ENCODE peak calls at places on chromosomes 13 and 19, in six cellular contexts. One of them, this sample, is unnamed.

GRCh38 chr19:18469245-18470107 is 31.5 kb upstream of the ISYNA1 start:
- DNase-seq in left ventricle myocardium inferior: peak; percentile 69
- DNase-seq in body of pancreas: peak; percentile 71
- DNase-seq in amniotic epithelial cell: peak; percentile 52
- DNase-seq in central memory CD4-positive, alpha-beta T cell: peak; percentile 49
- DNase-seq in NCI-H748 treated with DMSO at 0.1 percent for 48 hours: no peak
- DNase-seq in this sample: peak; percentile 37

GRCh38 chr19:56066152-56067023 is 54.7 kb downstream of the ZNF787 start:
- DNase-seq in NCI-H748 treated with DMSO at 0.1 percent for 48 hours: peak; percentile 61
- DNase-seq in body of pancreas: peak; percentile 81
- DNase-seq in left ventricle myocardium inferior: peak; percentile 61
- DNase-seq in central memory CD4-positive, alpha-beta T cell: peak; percentile 50
- DNase-seq in amniotic epithelial cell: peak; percentile 15
- DNase-seq in this sample: peak; percentile 17

GRCh38 chr13:27968316-27969072 is 621 bp downstream of the CDX2 start:
- DNase-seq in NCI-H748 treated with DMSO at 0.1 percent for 48 hours: peak; percentile 75
- DNase-seq in amniotic epithelial cell: no peak
- DNase-seq in left ventricle myocardium inferior: no peak
- DNase-seq in body of pancreas: peak; percentile 39
- DNase-seq in central memory CD4-positive, alpha-beta T cell: no peak
- DNase-seq in this sample: no peak

GRCh38 chr13:44972956-44973581 is 16.2 kb downstream of the NUFIP1 start:
- DNase-seq in body of pancreas: no peak
- DNase-seq in left ventricle myocardium inferior: no peak
- DNase-seq in amniotic epithelial cell: peak; percentile 29
- DNase-seq in central memory CD4-positive, alpha-beta T cell: peak; percentile 3
- DNase-seq in NCI-H748 treated with DMSO at 0.1 percent for 48 hours: peak; percentile 26
- DNase-seq in this sample: no peak

GRCh38 chr19:13036366-13036976 is 41.2 kb downstream of the NFIX start:
- DNase-seq in amniotic epithelial cell: no peak
- DNase-seq in central memory CD4-positive, alpha-beta T cell: no peak
- DNase-seq in NCI-H748 treated with DMSO at 0.1 percent for 48 hours: peak; percentile 49
- DNase-seq in body of pancreas: peak; percentile 63
- DNase-seq in left ventricle myocardium inferior: no peak
- DNase-seq in this sample: no peak

GRCh38 chr19:29539131-29539530 is 13.3 kb downstream of the VSTM2B start:
- DNase-seq in central memory CD4-positive, alpha-beta T cell: no peak
- DNase-seq in NCI-H748 treated with DMSO at 0.1 percent for 48 hours: no peak
- DNase-seq in amniotic epithelial cell: no peak
- DNase-seq in left ventricle myocardium inferior: no peak
- DNase-seq in body of pancreas: no peak
- DNase-seq in this sample: no peak

GRCh38 chr19:38650911-38651584 is 3.6 kb downstream of the ACTN4 start:
- DNase-seq in body of pancreas: no peak
- DNase-seq in central memory CD4-positive, alpha-beta T cell: no peak
- DNase-seq in amniotic epithelial cell: peak; percentile 66
- DNase-seq in NCI-H748 treated with DMSO at 0.1 percent for 48 hours: no peak
- DNase-seq in left ventricle myocardium inferior: no peak
- DNase-seq in this sample: no peak

GRCh38 chr19:41261474-41262190 is 2.5 kb upstream of the HNRNPUL1 start:
- DNase-seq in central memory CD4-positive, alpha-beta T cell: no peak
- DNase-seq in body of pancreas: no peak
- DNase-seq in left ventricle myocardium inferior: no peak
- DNase-seq in amniotic epithelial cell: peak; percentile 16
- DNase-seq in NCI-H748 treated with DMSO at 0.1 percent for 48 hours: no peak
- DNase-seq in this sample: no peak

GRCh38 chr19:15114153-15114540 is 6.9 kb downstream of the SYDE1 start:
- DNase-seq in central memory CD4-positive, alpha-beta T cell: no peak
- DNase-seq in left ventricle myocardium inferior: no peak
- DNase-seq in NCI-H748 treated with DMSO at 0.1 percent for 48 hours: no peak
- DNase-seq in body of pancreas: no peak
- DNase-seq in amniotic epithelial cell: peak; percentile 55
- DNase-seq in this sample: no peak

This sample was measured in Jurkat, Clone E6-1.